ENCODE peak calls at places on chromosomes 3 and 15, in six cellular contexts. X, L, W, E, J and N are unnamed samples.
A peak's percentile ranks its signal among the peaks of the same experiment; 100 is the strongest.

GRCh38 chr3:126677862-126678549 is 23.1 kb upstream of the TXNRD3 start:
- DNase-seq in X (no peak), L (no peak), W (no peak), E (no peak), J (no peak), N (peak; percentile 68)

GRCh38 chr3:33139996-33140395 is 26.2 kb downstream of the CRTAP start:
- DNase-seq in X (peak; percentile 42), L (no peak), W (no peak), E (no peak), J (no peak), N (no peak)

GRCh38 chr3:127064391-127065137 is 81.6 kb downstream of the PLXNA1 start:
- DNase-seq in X (no peak), L (no peak), W (no peak), E (peak; percentile 66), J (no peak), N (no peak)

GRCh38 chr15:85794598-85795319 is at the start of gene KLHL25:
- DNase-seq in X (peak; percentile 86), L (peak; percentile 93), W (peak; percentile 98), E (peak; percentile 84), J (peak; percentile 78), N (peak; percentile 96)

GRCh38 chr15:25060472-25060803 is 105.7 kb downstream of the SNRPN start:
- DNase-seq in X (no peak), L (no peak), W (no peak), E (no peak), J (no peak), N (no peak)

GRCh38 chr15:89770041-89770440 is 6.1 kb upstream of the MESP2 start:
- DNase-seq in X (no peak), L (no peak), W (no peak), E (no peak), J (no peak), N (no peak)

GRCh38 chr3:85594648-85595047 is 635.9 kb downstream of the CADM2 start:
- DNase-seq in X (no peak), L (no peak), W (no peak), E (no peak), J (no peak), N (no peak)

GRCh38 chr15:36912311-36912712 is 188.0 kb downstream of the MEIS2 start:
- DNase-seq in X (no peak), L (no peak), W (no peak), E (no peak), J (no peak), N (no peak)

GRCh38 chr15:52529289-52529929 is 729 bp upstream of the MYO5A start:
- DNase-seq in X (no peak), L (no peak), W (no peak), E (no peak), J (no peak), N (peak; percentile 64)

GRCh38 chr3:87191641-87192040 is 35.5 kb upstream of the CHMP2B start:
- DNase-seq in X (no peak), L (no peak), W (no peak), E (peak; percentile 6), J (no peak), N (no peak)

GRCh38 chr3:46624976-46625490 is 12.7 kb downstream of the FAM240A start:
- DNase-seq in X (no peak), L (no peak), W (no peak), E (no peak), J (no peak), N (no peak)

GRCh38 chr15:38531509-38531908 is 33.1 kb downstream of the RASGRP1 start:
- DNase-seq in X (peak; percentile 47), L (no peak), W (no peak), E (peak; percentile 81), J (no peak), N (peak; percentile 84)

GRCh38 chr3:114206342-114206741 is 27.5 kb upstream of the DRD3 start:
- DNase-seq in X (no peak), L (no peak), W (no peak), E (no peak), J (no peak), N (no peak)

GRCh38 chr3:22089284-22089683 is 338.3 kb upstream of the ZNF385D start:
- DNase-seq in X (no peak), L (peak; percentile 31), W (peak; percentile 53), E (peak; percentile 34), J (no peak), N (peak; percentile 59)

GRCh38 chr3:183306798-183307671 is 54.0 kb downstream of the B3GNT5 start:
- DNase-seq in X (no peak), L (no peak), W (peak; percentile 39), E (peak; percentile 81), J (no peak), N (peak; percentile 32)

GRCh38 chr3:30341851-30342250 is 264.6 kb upstream of the TGFBR2 start:
- DNase-seq in X (no peak), L (no peak), W (no peak), E (no peak), J (no peak), N (no peak)

GRCh38 chr3:149969110-149969944 is 1.4 kb downstream of the PFN2 start:
- DNase-seq in X (peak; percentile 65), L (peak; percentile 52), W (peak; percentile 79), E (peak; percentile 86), J (peak; percentile 68), N (peak; percentile 76)

GRCh38 chr3:9669720-9670432 is 20.6 kb downstream of the MTMR14 start:
- DNase-seq in X (no peak), L (no peak), W (no peak), E (peak; percentile 55), J (no peak), N (no peak)

GRCh38 chr15:63054985-63055384 is 12.4 kb downstream of the TPM1 start:
- DNase-seq in X (no peak), L (no peak), W (no peak), E (peak; percentile 63), J (no peak), N (no peak)

GRCh38 chr3:46955801-46956259 is 20.7 kb downstream of the CCDC12 start:
- DNase-seq in X (no peak), L (no peak), W (no peak), E (no peak), J (no peak), N (no peak)

GRCh38 chr15:94972314-94972713 is 741.0 kb downstream of the MCTP2 start:
- DNase-seq in X (no peak), L (no peak), W (no peak), E (peak; percentile 15), J (no peak), N (peak; percentile 46)

GRCh38 chr15:32993285-32993684 is 201.2 kb downstream of the FMN1 start:
- DNase-seq in X (no peak), L (no peak), W (peak; percentile 25), E (no peak), J (no peak), N (no peak)

GRCh38 chr3:112327371-112327951 is 5.5 kb upstream of the CD200 start:
- DNase-seq in X (peak; percentile 56), L (no peak), W (peak; percentile 40), E (peak; percentile 65), J (no peak), N (peak; percentile 69)

GRCh38 chr15:83873966-83874365 is 220.0 kb downstream of the ADAMTSL3 start:
- DNase-seq in X (no peak), L (no peak), W (no peak), E (no peak), J (no peak), N (peak; percentile 44)

GRCh38 chr15:100723323-100723801 is 121.0 kb downstream of the ASB7 start:
- DNase-seq in X (no peak), L (no peak), W (no peak), E (peak; percentile 40), J (no peak), N (no peak)

GRCh38 chr3:133054572-133054971 is 16.4 kb downstream of the TMEM108 start:
- DNase-seq in X (no peak), L (peak; percentile 5), W (no peak), E (no peak), J (no peak), N (no peak)

GRCh38 chr15:25900901-25901300 is 37.8 kb upstream of the ATP10A start:
- DNase-seq in X (no peak), L (no peak), W (no peak), E (no peak), J (no peak), N (no peak)

GRCh38 chr3:37628711-37629301 is 232.9 kb upstream of the CTDSPL start:
- DNase-seq in X (no peak), L (no peak), W (no peak), E (no peak), J (no peak), N (no peak)

GRCh38 chr3:121995190-121996137 is 26.6 kb downstream of the ILDR1 start:
- DNase-seq in X (peak; percentile 17), L (peak; percentile 22), W (peak; percentile 68), E (peak; percentile 72), J (no peak), N (peak; percentile 21)

GRCh38 chr3:194487289-194488006 is 646 bp upstream of the ATP13A3 start:
- DNase-seq in X (no peak), L (no peak), W (no peak), E (no peak), J (no peak), N (peak; percentile 37)

GRCh38 chr15:34318277-34319079 is 19.1 kb downstream of the SLC12A6 start:
- DNase-seq in X (no peak), L (no peak), W (peak; percentile 77), E (peak; percentile 55), J (no peak), N (no peak)

GRCh38 chr3:140546649-140547048 is 131.2 kb upstream of the TRIM42 start:
- DNase-seq in X (no peak), L (no peak), W (no peak), E (no peak), J (no peak), N (no peak)

GRCh38 chr15:91075761-91076160 is 24.3 kb upstream of the SV2B start:
- DNase-seq in X (no peak), L (no peak), W (no peak), E (no peak), J (no peak), N (no peak)

GRCh38 chr15:26295331-26295730 is 432.2 kb upstream of the ATP10A start:
- DNase-seq in X (no peak), L (no peak), W (peak; percentile 20), E (no peak), J (no peak), N (peak; percentile 1)

GRCh38 chr3:146491303-146491702 is 21.9 kb upstream of the PLSCR2 start:
- DNase-seq in X (no peak), L (no peak), W (no peak), E (no peak), J (no peak), N (no peak)

GRCh38 chr15:60551781-60552161 is 72.8 kb upstream of the ICE2 start:
- DNase-seq in X (no peak), L (no peak), W (no peak), E (no peak), J (no peak), N (no peak)

GRCh38 chr3:123100192-123100776 is 33.5 kb downstream of the PDIA5 start:
- DNase-seq in X (no peak), L (no peak), W (no peak), E (no peak), J (no peak), N (no peak)

GRCh38 chr3:13188975-13189374 is 115.7 kb upstream of the IQSEC1 start:
- DNase-seq in X (no peak), L (no peak), W (no peak), E (no peak), J (no peak), N (no peak)